ENCODE peak calls at places on chromosomes 3 and 15, in five cellular contexts. E, P, Y, O and B are unnamed samples.
A peak's percentile ranks its signal among the peaks of the same experiment; 100 is the strongest.

GRCh38 chr3:119018690-119019463 is 15.8 kb downstream of the IGSF11 start:
- DNase-seq in E (no peak), P (no peak), Y (no peak), O (no peak), B (no peak)

GRCh38 chr15:41367418-41367817 is 34.7 kb downstream of the NUSAP1 start:
- DNase-seq in E (no peak), P (no peak), Y (no peak), O (no peak), B (no peak)

GRCh38 chr3:39126532-39127071 is 19.1 kb downstream of the TTC21A start:
- DNase-seq in E (no peak), P (peak; percentile 40), Y (no peak), O (no peak), B (no peak)

GRCh38 chr3:32484437-32484836 is 18.2 kb downstream of the CMTM6 start:
- DNase-seq in E (no peak), P (no peak), Y (no peak), O (no peak), B (no peak)

GRCh38 chr3:18369561-18370185 is 55.5 kb downstream of the SATB1 start:
- DNase-seq in E (no peak), P (peak; percentile 1), Y (no peak), O (no peak), B (no peak)

GRCh38 chr3:126245811-126246727 is 65.7 kb upstream of the ALDH1L1 start:
- DNase-seq in E (peak; percentile 30), P (peak; percentile 70), Y (peak; percentile 33), O (no peak), B (peak; percentile 51)

GRCh38 chr3:156184156-156184555 is 63.8 kb downstream of the KCNAB1 start:
- DNase-seq in E (no peak), P (no peak), Y (no peak), O (no peak), B (no peak)

GRCh38 chr3:16102905-16103364 is 71.5 kb upstream of the GALNT15 start:
- DNase-seq in E (no peak), P (no peak), Y (no peak), O (no peak), B (peak; percentile 72)

GRCh38 chr3:59873576-59874230 is 823.9 kb upstream of the CFAP20DC start:
- DNase-seq in E (no peak), P (no peak), Y (no peak), O (no peak), B (no peak)

GRCh38 chr3:152960684-152961083 is 125.8 kb downstream of the P2RY1 start:
- DNase-seq in E (no peak), P (no peak), Y (no peak), O (peak; percentile 55), B (no peak)

GRCh38 chr3:119181765-119182164 is 8.4 kb downstream of the UPK1B start:
- DNase-seq in E (no peak), P (no peak), Y (peak; percentile 68), O (peak; percentile 77), B (no peak)

GRCh38 chr15:42158941-42159340 is 2.5 kb upstream of the PLA2G4F start:
- DNase-seq in E (no peak), P (no peak), Y (no peak), O (no peak), B (no peak)

GRCh38 chr3:15899438-15899837 is 101.7 kb upstream of the ANKRD28 start:
- DNase-seq in E (peak; percentile 8), P (peak; percentile 82), Y (no peak), O (peak; percentile 20), B (peak; percentile 85)

GRCh38 chr3:9934235-9934621 is 594 bp downstream of the CRELD1 start:
- DNase-seq in E (no peak), P (no peak), Y (no peak), O (no peak), B (no peak)
- TF ChIP-seq CTCF in E (peak; percentile 17), P (peak; percentile 31), Y (no peak), O (peak; percentile 15), B (peak; percentile 37)

GRCh38 chr3:191809326-191809949 is 348.5 kb downstream of the PYDC2 start:
- DNase-seq in E (no peak), P (peak; percentile 64), Y (no peak), O (no peak), B (no peak)
- TF ChIP-seq CTCF in E (no peak), P (peak; percentile 67), Y (no peak), O (no peak), B (peak; percentile 48)

GRCh38 chr3:129611812-129612349 is 5.4 kb upstream of the PLXND1 start:
- DNase-seq in E (no peak), P (no peak), Y (no peak), O (no peak), B (no peak)
- TF ChIP-seq CTCF in E (no peak), P (no peak), Y (no peak), O (no peak), B (no peak)

DNA sequence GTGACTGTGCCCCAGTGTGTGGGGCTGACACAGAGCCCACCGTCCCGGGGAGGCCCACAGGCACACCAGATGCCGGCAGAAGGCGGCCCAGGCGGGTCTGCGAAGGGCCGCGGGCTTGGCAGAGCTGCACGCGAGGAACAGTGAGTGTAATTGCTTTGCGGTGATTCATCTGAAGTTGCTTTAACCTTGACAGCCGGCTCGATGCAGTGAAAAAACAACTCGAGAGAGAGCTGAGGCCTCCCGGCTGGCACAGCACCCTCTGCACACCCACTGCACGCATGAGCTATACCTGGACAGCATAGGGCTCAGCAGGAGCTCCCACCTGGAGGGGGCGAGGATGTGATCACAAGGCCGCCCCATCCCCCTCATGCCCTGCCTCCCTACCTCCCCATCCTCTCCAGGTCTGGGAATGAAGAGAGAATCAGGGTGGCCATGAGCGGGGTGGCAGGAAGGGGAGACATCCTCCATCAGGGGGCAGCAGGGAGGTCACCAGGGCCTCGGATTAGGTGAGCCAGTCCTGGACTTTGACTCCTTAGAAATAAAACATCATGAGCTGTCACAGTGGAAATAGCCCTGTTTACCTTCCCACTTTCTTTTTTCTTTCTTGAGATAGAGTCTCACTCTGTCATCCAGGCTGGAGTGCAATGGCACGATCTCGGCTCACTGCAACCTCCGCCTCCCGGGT is 172.6 kb downstream of the MEGF11 start:
- DNase-seq in E (peak; percentile 11), P (no peak), Y (peak; percentile 47), O (peak; percentile 68), B (peak; percentile 32)
- TF ChIP-seq CTCF in E (no peak), P (peak; percentile 17), Y (peak; percentile 19), O (no peak), B (no peak)

DNA sequence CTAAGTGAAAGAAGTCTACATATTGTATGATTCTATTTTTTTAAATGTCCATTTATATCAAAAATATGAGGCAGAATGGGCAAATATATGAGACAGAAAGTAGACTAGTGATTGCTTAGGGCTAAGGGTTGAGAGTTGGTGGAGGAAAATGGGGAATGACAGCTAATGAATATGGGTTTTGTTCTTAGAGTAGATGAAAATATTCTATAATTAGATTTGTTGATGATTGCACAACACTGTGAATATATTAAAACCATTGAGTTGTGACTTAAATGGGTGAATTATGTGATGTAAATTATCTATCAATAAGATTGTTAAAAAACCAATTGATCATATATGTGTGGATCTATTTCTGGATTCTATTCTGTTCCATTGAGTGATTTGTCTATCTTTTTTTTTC is 65.8 kb upstream of the SMAD3 start:
- DNase-seq in E (no peak), P (no peak), Y (no peak), O (no peak), B (no peak)
- TF ChIP-seq CTCF in E (no peak), P (no peak), Y (no peak), O (no peak), B (no peak)

GRCh38 chr15:80201256-80202015 is 48.6 kb downstream of the FAH start:
- DNase-seq in E (no peak), P (no peak), Y (no peak), O (no peak), B (no peak)
- TF ChIP-seq CTCF in E (no peak), P (no peak), Y (no peak), O (no peak), B (no peak)

DNA sequence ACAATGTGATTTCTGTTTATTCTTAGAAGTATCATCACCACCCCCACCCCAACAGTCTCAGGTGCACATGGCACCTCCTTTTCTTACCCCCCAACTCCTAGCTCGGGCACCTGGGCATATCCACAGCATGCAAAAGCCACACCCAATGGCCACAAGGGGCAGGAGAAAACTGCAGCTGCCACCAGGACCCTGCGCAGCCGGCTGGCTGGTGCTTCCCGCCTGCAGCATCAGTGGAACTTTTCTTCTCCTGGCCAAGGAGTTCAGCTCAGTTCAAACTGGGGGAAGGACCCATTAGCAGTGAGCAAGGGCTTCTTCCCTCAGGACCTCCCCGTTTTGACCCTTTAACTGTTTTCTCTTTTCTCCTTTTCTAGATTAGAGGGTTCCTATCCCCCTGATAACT is 44.8 kb downstream of the TM4SF18 start:
- DNase-seq in E (no peak), P (no peak), Y (no peak), O (no peak), B (no peak)
- TF ChIP-seq CTCF in E (no peak), P (no peak), Y (no peak), O (no peak), B (no peak)

DNA sequence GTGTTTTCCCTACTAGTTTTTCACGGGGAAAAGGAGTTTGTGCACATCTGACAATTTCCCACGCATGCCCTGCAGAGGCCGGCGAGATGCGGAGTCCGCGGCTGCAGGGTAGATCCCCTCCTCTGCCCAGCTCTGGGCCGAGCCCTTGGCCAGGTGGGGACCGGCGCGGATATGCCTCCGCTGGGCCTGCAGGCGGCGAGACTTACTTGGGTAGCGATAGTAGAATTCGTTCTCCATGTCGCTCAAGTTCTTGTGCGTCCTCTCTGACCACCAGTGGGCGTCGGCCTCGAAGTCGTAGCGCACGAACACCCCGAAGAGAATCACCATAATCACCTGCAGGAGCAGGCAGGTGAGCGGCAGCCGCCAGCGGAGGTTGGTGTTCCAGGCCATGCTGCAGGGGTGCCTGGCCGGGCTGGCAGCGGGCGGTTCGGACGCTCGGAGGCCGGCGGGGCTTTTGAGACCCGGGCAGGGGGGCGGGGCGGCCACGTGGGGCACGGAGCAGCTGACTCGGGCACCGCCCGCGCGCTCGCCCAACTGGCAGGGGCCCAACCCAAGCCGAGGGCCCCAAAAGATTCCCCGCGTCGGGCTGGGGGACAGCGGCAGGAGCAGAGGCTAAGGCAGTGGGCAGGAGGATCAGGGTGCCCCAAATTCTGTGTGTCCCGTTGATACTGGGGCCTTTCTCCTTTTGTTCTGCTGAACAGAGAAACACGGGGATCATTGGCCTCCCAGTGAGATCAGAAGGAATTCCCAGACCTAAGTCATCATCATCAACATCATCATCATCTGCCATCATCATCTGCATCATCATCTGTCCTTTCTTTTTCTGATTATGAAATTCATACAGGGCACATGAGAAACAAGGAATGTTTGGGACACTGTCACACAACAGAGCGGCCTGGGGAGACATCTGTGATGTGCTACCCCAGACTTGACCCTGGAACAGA is at the start of gene RHCG:
- DNase-seq in E (no peak), P (peak; percentile 56), Y (peak; percentile 80), O (no peak), B (no peak)
- TF ChIP-seq CTCF in E (peak; percentile 19), P (peak; percentile 58), Y (peak; percentile 74), O (no peak), B (no peak)